ENCODE peak calls at places on chromosome 4, in four cellular contexts. V is AG09319, C is endothelial cell, K is A549. M is an unnamed sample.

GRCh38 chr4:32775049-32775448 is 2054.9 kb downstream of the PCDH7 start:
- DNase-seq in V (no peak), C (no peak), K (no peak), M (no peak)

GRCh38 chr4:87916636-87917035 is 58.9 kb upstream of the SPP1 start:
- DNase-seq in V (no peak), C (no peak), K (no peak), M (no peak)

GRCh38 chr4:77538574-77539157 is 67.0 kb upstream of the CXCL13 start:
- DNase-seq in V (no peak), C (no peak), K (peak), M (no peak)

GRCh38 chr4:140219567-140219966 is 65.6 kb upstream of the MAML3 start:
- DNase-seq in V (no peak), C (no peak), K (no peak), M (no peak)

GRCh38 chr4:70688795-70689231 is 481 bp downstream of the UTP3 start:
- DNase-seq in V (no peak), C (no peak), K (no peak), M (no peak)

GRCh38 chr4:60344908-60345307 is 855.2 kb upstream of the ADGRL3 start:
- DNase-seq in V (no peak), C (no peak), K (no peak), M (no peak)

GRCh38 chr4:109298279-109299010 is 4.0 kb downstream of the COL25A1 start:
- DNase-seq in V (no peak), C (peak), K (no peak), M (no peak)

GRCh38 chr4:141686146-141686775 is 49.9 kb downstream of the IL15 start:
- DNase-seq in V (no peak), C (no peak), K (peak), M (no peak)

GRCh38 chr4:15695240-15695699 is 7.6 kb upstream of the BST1 start:
- DNase-seq in V (peak), C (no peak), K (peak), M (no peak)

GRCh38 chr4:36502350-36502749 is 220.9 kb downstream of the DTHD1 start:
- DNase-seq in V (no peak), C (no peak), K (no peak), M (no peak)

GRCh38 chr4:122117743-122118142 is 34.4 kb upstream of the BLTP1 start:
- DNase-seq in V (no peak), C (no peak), K (no peak), M (no peak)

GRCh38 chr4:176883108-176883550 is 90.4 kb upstream of the VEGFC start:
- DNase-seq in V (no peak), C (no peak), K (peak), M (no peak)

GRCh38 chr4:143185253-143186107 is 763 bp downstream of the USP38 start:
- DNase-seq in V (no peak), C (no peak), K (no peak), M (peak)

GRCh38 chr4:6198768-6199343 is 1.5 kb downstream of the JAKMIP1 start:
- DNase-seq in V (no peak), C (peak), K (no peak), M (no peak)

GRCh38 chr4:21454831-21455230 is 493.7 kb downstream of the KCNIP4 start:
- DNase-seq in V (no peak), C (no peak), K (no peak), M (no peak)

GRCh38 chr4:142567199-142567598 is 278.9 kb downstream of the INPP4B start:
- DNase-seq in V (no peak), C (no peak), K (peak), M (no peak)

GRCh38 chr4:177442623-177443155 is 452 bp upstream of the AGA start:
- DNase-seq in V (no peak), C (peak), K (no peak), M (no peak)

GRCh38 chr4:108744307-108744706 is 18.5 kb downstream of the ETNPPL start:
- DNase-seq in V (peak), C (no peak), K (no peak), M (no peak)

GRCh38 chr4:74926007-74926406 is 6.9 kb upstream of the PARM1 start:
- DNase-seq in V (no peak), C (no peak), K (no peak), M (no peak)

GRCh38 chr4:3807311-3807710 is 41.1 kb downstream of the ADRA2C start:
- DNase-seq in V (no peak), C (no peak), K (no peak), M (no peak)

GRCh38 chr4:74790652-74791051 is 3.7 kb downstream of the BTC start:
- DNase-seq in V (no peak), C (no peak), K (no peak), M (no peak)

GRCh38 chr4:141609243-141609642 is 27.1 kb upstream of the IL15 start:
- DNase-seq in V (no peak), C (no peak), K (no peak), M (no peak)

GRCh38 chr4:119170195-119170594 is 34.6 kb downstream of the MYOZ2 start:
- DNase-seq in V (no peak), C (no peak), K (peak), M (no peak)
- TF ChIP-seq CTCF in V (no peak), C (no peak), K (no peak), M (no peak)

DNA sequence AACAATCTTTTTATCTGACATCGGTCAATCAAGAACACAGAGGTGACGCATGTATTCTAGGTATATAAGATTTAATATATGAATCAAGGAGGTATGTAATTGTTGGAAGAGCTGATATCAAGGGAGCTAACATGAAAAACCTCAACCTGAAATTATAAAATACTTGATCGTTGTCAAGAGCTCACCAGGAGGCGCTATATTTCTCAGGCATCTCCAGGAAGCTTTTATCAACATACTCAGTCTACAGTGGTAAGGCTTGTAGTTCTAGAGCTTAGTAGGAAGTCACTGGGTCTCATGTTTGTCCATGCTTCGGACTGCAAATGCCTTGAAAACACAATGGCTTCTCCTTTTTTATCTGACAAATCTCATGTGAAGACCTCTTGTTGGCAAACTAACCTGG is 156.1 kb downstream of the GRXCR1 start:
- DNase-seq in V (no peak), C (no peak), K (no peak), M (no peak)
- TF ChIP-seq CTCF in V (no peak), C (no peak), K (no peak), M (no peak)

DNA sequence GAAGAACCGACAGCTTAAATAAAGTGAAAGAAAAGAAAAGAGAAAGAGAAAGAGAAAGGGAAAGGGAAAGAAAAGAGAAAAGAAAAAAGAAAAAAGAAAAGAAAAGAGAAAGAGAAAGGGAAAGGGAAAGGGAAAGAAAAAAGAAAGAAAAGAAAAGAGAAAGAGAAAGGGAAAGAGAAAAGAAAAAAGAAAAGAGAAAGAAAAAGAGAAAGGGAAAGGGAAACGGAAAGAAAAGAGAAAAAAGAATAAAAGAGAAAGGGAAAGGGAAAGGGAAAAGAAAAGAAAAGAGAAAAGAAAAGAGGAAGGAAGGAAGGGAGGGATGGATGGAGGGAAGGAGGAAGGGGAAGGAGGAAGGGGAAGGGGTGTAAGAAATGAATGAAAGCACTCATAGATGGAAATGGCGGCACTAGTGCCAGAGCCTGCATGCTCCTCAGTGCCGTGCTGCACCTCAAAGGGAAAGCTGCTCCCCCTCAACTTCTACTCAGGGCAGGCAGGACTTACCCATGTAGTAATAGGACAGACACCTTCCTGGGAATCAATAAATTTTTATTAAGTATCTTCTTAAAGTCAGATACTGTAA is 70.7 kb downstream of the AFAP1 start:
- DNase-seq in V (no peak), C (no peak), K (no peak), M (no peak)
- TF ChIP-seq CTCF in V (no peak), C (no peak), K (no peak), M (no peak)

GRCh38 chr4:125739760-125740159 is 425.0 kb downstream of the FAT4 start:
- DNase-seq in V (no peak), C (peak), K (no peak), M (no peak)

GRCh38 chr4:125735107-125735506 is 420.4 kb downstream of the FAT4 start:
- DNase-seq in V (peak), C (peak), K (peak), M (no peak)

GRCh38 chr4:125734504-125734903 is 419.7 kb downstream of the FAT4 start:
- DNase-seq in V (no peak), C (no peak), K (no peak), M (no peak)

GRCh38 chr4:125732682-125733081 is 417.9 kb downstream of the FAT4 start:
- DNase-seq in V (no peak), C (no peak), K (no peak), M (no peak)

DNA sequence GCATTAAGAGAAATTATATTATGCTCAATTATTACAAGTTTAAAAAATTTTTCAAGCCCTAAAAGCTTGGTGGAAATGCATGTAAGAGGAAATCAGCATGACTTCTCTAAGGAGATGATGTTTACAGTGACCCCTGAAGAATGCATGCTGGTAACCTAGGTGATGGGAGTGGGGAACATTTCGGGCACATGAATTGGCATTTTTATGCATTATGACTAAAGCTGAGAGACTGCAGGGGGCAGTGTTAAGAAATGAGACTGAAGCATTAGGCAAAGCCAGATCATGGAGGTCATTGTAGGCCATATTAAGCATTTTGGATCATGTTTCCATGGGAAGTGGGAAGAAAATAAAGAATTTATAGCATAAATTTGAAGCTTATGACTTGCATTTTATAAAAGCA is 421.3 kb downstream of the FAT4 start:
- DNase-seq in V (no peak), C (peak), K (no peak), M (no peak)
- TF ChIP-seq CTCF in V (peak), C (no peak), K (peak), M (no peak)